ENCODE peak calls at places on chromosomes 12 and 14, in four cellular contexts. P, X, J and I are unnamed samples.

GRCh38 chr14:67480011-67480410 is 8.5 kb downstream of the TMEM229B start:
- DNase-seq in J (no peak), P (no peak), X (no peak), I (no peak)

GRCh38 chr14:99393059-99393655 is 87.5 kb downstream of the SETD3 start:
- DNase-seq in P (no peak), J (no peak), X (peak), I (peak)

GRCh38 chr12:981176-981828 is 9.7 kb upstream of the ERC1 start:
- DNase-seq in X (no peak), J (no peak), P (no peak), I (no peak)

GRCh38 chr14:64979336-64980074 is 7.2 kb upstream of the FNTB start:
- DNase-seq in P (no peak), J (no peak), X (no peak), I (no peak)

GRCh38 chr12:88579941-88580871 is at the start of gene KITLG:
- DNase-seq in P (no peak), J (peak), X (peak), I (peak)

GRCh38 chr12:121748571-121749265 is 36.2 kb downstream of the TMEM120B start:
- DNase-seq in X (no peak), J (peak), P (no peak), I (peak)

GRCh38 chr14:92473261-92473946 is 40.2 kb upstream of the RIN3 start:
- DNase-seq in J (no peak), P (no peak), X (no peak), I (no peak)

GRCh38 chr12:93186131-93186530 is 191.6 kb upstream of the NUDT4 start:
- DNase-seq in P (no peak), X (no peak), J (no peak), I (no peak)

GRCh38 chr12:70449074-70449757 is 83.1 kb downstream of the KCNMB4 start:
- DNase-seq in P (no peak), J (no peak), X (no peak), I (no peak)

GRCh38 chr14:76719664-76720063 is 41.6 kb upstream of the VASH1 start:
- DNase-seq in X (no peak), P (no peak), J (no peak), I (no peak)

GRCh38 chr12:113392988-113393579 is 10.6 kb downstream of the SDS start:
- DNase-seq in J (no peak), P (no peak), X (no peak), I (peak)

GRCh38 chr12:84069079-84069661 is 843.4 kb downstream of the SLC6A15 start:
- DNase-seq in X (no peak), P (no peak), J (no peak), I (no peak)

GRCh38 chr12:54439096-54439495 is 20.0 kb upstream of the ITGA5 start:
- DNase-seq in J (no peak), P (no peak), X (no peak), I (no peak)

GRCh38 chr14:96268426-96269358 is 12.7 kb downstream of the BDKRB1 start:
- DNase-seq in P (no peak), X (peak), J (peak), I (no peak)

GRCh38 chr14:51205486-51205885 is 34.6 kb upstream of the TMX1 start:
- DNase-seq in X (no peak), P (no peak), J (no peak), I (no peak)

DNA sequence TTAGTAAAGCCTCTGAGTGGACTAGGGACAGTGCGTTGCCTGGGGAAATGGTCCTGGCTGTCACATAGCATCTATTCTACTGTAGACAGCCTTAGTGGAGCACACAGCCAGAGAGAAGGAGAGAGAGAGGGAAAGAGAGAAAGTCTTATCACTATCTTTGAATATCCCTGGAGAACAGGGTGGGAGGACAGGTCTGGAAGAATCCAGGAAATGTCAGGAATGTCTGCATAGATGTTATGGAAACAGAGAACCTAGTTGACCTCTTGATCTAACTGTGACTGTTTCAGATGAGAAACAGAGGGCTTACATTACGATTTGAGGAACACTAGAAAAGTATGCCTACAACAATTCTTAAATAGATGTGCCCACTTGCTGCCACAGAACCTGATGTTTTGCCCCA is 92.8 kb downstream of the SLC15A5 start:
- DNase-seq in P (no peak), J (no peak), X (no peak), I (no peak)
- TF ChIP-seq CTCF in P (no peak), J (no peak), X (no peak), I (no peak)

GRCh38 chr12:65232490-65233077 is 45.9 kb upstream of the MSRB3 start:
- DNase-seq in P (no peak), J (no peak), X (no peak), I (peak)
- TF ChIP-seq CTCF in P (peak), J (peak), X (no peak), I (peak)

GRCh38 chr12:124517260-124518050 is 50.0 kb downstream of the NCOR2 start:
- DNase-seq in X (peak), J (no peak), P (no peak), I (no peak)
- TF ChIP-seq CTCF in X (no peak), J (peak), P (no peak), I (no peak)

GRCh38 chr12:109899783-109900751 is at the start of gene TCHP:
- DNase-seq in X (peak), P (peak), J (peak), I (peak)
- TF ChIP-seq CTCF in X (no peak), P (no peak), J (peak), I (peak)

GRCh38 chr14:52780893-52781292 is 10.5 kb downstream of the GNPNAT1 start:
- DNase-seq in P (no peak), J (no peak), X (no peak), I (no peak)

GRCh38 chr14:52781629-52782028 is 9.8 kb downstream of the GNPNAT1 start:
- DNase-seq in P (no peak), X (no peak), J (no peak), I (no peak)

GRCh38 chr14:52778702-52779101 is 12.7 kb downstream of the GNPNAT1 start:
- DNase-seq in X (no peak), J (no peak), P (no peak), I (no peak)

DNA sequence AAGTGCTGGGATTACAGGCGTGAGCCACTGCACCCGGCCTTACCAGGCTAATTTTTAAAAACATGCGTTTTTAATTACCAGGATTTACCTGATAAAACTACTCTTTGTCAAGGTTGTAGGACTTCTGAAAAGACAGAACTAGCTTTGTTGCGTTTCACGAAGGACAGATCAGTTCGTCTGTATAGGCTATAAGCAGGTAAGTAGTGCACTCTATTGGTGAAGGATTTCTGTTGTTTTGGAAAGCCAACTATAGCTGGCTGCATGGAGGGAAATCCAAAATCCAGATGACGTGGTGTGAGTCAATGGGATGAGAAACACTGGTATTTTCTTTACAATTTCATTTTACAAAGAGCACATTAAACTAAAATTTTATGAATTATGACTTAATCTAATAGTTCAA is 14.6 kb downstream of the GNPNAT1 start:
- DNase-seq in P (no peak), X (no peak), J (no peak), I (no peak)
- TF ChIP-seq CTCF in P (peak), X (no peak), J (no peak), I (no peak)

DNA sequence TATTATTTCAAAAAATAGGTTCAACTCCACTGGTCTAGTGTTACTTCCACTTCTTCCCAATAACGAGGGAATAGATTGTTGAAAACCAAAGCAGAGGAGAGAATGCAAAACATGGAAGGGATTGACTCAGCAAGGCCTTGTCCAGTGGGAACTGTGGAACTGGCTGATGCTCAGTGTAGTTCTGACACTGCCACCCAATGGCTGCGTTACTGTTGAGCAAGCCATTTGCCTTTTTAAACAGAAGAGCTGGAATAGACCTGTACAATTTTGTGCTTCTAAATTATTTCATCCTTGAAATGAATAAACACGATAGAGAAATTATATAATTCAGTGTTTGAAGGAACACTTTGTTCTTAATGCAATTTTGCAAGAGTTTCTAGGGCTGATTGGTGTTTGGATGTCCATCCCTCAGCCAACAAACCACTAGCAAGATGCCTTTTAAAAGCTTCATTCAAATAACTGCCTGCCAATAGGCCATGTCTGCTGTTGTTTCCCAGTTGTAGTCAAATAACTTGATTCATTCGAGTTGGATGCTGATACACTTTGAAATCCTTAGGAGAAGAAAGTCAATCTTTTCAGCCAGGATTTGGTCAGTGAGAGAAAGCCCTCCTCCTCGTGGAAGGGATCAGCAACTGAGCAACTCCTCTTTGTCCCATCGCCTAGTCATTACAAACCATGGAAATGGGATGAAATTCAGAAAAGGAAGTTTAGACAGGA is 7.2 kb upstream of the MGP start:
- DNase-seq in P (no peak), X (no peak), J (no peak), I (no peak)
- TF ChIP-seq CTCF in P (no peak), X (no peak), J (no peak), I (peak)

GRCh38 chr14:22047105-22047504 is 373.5 kb upstream of the OR4E1 start:
- DNase-seq in X (no peak), P (no peak), J (no peak), I (peak)
- TF ChIP-seq CTCF in X (no peak), P (peak), J (no peak), I (peak)

GRCh38 chr14:34498684-34499412 is 36.8 kb upstream of the SPTSSA start:
- DNase-seq in P (no peak), J (no peak), X (no peak), I (peak)
- TF ChIP-seq CTCF in P (no peak), J (peak), X (no peak), I (peak)

GRCh38 chr12:127657036-127657435 is 609.9 kb upstream of the TMEM132C start:
- DNase-seq in X (no peak), P (no peak), J (no peak), I (no peak)

GRCh38 chr12:127656261-127656660 is 610.7 kb upstream of the TMEM132C start:
- DNase-seq in P (no peak), J (no peak), X (no peak), I (no peak)

GRCh38 chr12:127664901-127665300 is 602.1 kb upstream of the TMEM132C start:
- DNase-seq in P (no peak), J (no peak), X (no peak), I (no peak)

GRCh38 chr12:127663716-127664115 is 603.3 kb upstream of the TMEM132C start:
- DNase-seq in P (no peak), X (no peak), J (no peak), I (no peak)

GRCh38 chr12:127660961-127661360 is 606.0 kb upstream of the TMEM132C start:
- DNase-seq in J (no peak), X (no peak), P (no peak), I (no peak)
- TF ChIP-seq CTCF in J (no peak), X (no peak), P (no peak), I (no peak)

GRCh38 chr12:91382081-91382543 is 199.5 kb upstream of the DCN start:
- DNase-seq in X (peak), J (peak), P (peak), I (peak)
- TF ChIP-seq CTCF in X (peak), J (peak), P (peak), I (peak)